ENCODE peak calls at places on chromosomes 13 and 19, in four cellular contexts. One of them, this sample, is unnamed.
A peak's percentile ranks its signal among the peaks of the same experiment; 100 is the strongest.

GRCh38 chr19:49749771-49750170 is 13.3 kb downstream of the TSKS start:
- DNase-seq in fibroblast of the aortic adventitia: no peak
- DNase-seq in thoracic aorta: no peak
- DNase-seq in choroid plexus epithelial cell: no peak
- DNase-seq in this sample: no peak

GRCh38 chr13:25165664-25166063 is 6.4 kb downstream of the AMER2 start:
- DNase-seq in fibroblast of the aortic adventitia: no peak
- DNase-seq in thoracic aorta: no peak
- DNase-seq in choroid plexus epithelial cell: no peak
- DNase-seq in this sample: no peak

GRCh38 chr19:55259540-55260210 is 858 bp upstream of the PPP6R1 start:
- DNase-seq in fibroblast of the aortic adventitia: no peak
- DNase-seq in thoracic aorta: no peak
- DNase-seq in choroid plexus epithelial cell: peak; percentile 14
- DNase-seq in this sample: no peak

GRCh38 chr19:48625891-48626327 is 6.6 kb downstream of the SPHK2 start:
- DNase-seq in fibroblast of the aortic adventitia: no peak
- DNase-seq in thoracic aorta: no peak
- DNase-seq in choroid plexus epithelial cell: no peak
- DNase-seq in this sample: no peak

GRCh38 chr19:57099199-57099661 is 20.6 kb upstream of the USP29 start:
- DNase-seq in fibroblast of the aortic adventitia: peak; percentile 7
- DNase-seq in thoracic aorta: no peak
- DNase-seq in choroid plexus epithelial cell: peak; percentile 50
- DNase-seq in this sample: peak; percentile 52

GRCh38 chr19:53594811-53595509 is 36.8 kb upstream of the DPRX start:
- DNase-seq in fibroblast of the aortic adventitia: no peak
- DNase-seq in thoracic aorta: no peak
- DNase-seq in choroid plexus epithelial cell: no peak
- DNase-seq in this sample: no peak

GRCh38 chr19:10000171-10000826 is 10.0 kb downstream of the COL5A3 start:
- DNase-seq in fibroblast of the aortic adventitia: peak; percentile 73
- DNase-seq in thoracic aorta: peak; percentile 40
- DNase-seq in choroid plexus epithelial cell: peak; percentile 73
- DNase-seq in this sample: peak; percentile 74

GRCh38 chr19:48950159-48950558 is 4.5 kb upstream of the BAX start:
- DNase-seq in fibroblast of the aortic adventitia: no peak
- DNase-seq in thoracic aorta: no peak
- DNase-seq in choroid plexus epithelial cell: no peak
- DNase-seq in this sample: no peak

GRCh38 chr19:42965204-42965603 is 28.2 kb upstream of the PSG7 start:
- DNase-seq in fibroblast of the aortic adventitia: peak; percentile 57
- DNase-seq in thoracic aorta: no peak
- DNase-seq in choroid plexus epithelial cell: peak; percentile 15
- DNase-seq in this sample: peak; percentile 30

GRCh38 chr13:94217370-94217769 is 262.1 kb downstream of the DCT start:
- DNase-seq in fibroblast of the aortic adventitia: no peak
- DNase-seq in thoracic aorta: no peak
- DNase-seq in choroid plexus epithelial cell: peak; percentile 34
- DNase-seq in this sample: no peak

GRCh38 chr19:40422428-40423226 is 3.2 kb downstream of the SERTAD1 start:
- DNase-seq in fibroblast of the aortic adventitia: peak; percentile 30
- DNase-seq in thoracic aorta: no peak
- DNase-seq in choroid plexus epithelial cell: no peak
- DNase-seq in this sample: no peak

GRCh38 chr19:3302755-3303154 is 63.6 kb upstream of the NFIC start:
- DNase-seq in fibroblast of the aortic adventitia: no peak
- DNase-seq in thoracic aorta: no peak
- DNase-seq in choroid plexus epithelial cell: no peak
- DNase-seq in this sample: no peak

GRCh38 chr19:1883784-1884183 is 1.5 kb downstream of the ABHD17A start:
- DNase-seq in fibroblast of the aortic adventitia: no peak
- DNase-seq in thoracic aorta: no peak
- DNase-seq in choroid plexus epithelial cell: no peak
- DNase-seq in this sample: no peak

GRCh38 chr13:110634558-110634957 is 19.2 kb downstream of the NAXD start:
- DNase-seq in fibroblast of the aortic adventitia: no peak
- DNase-seq in thoracic aorta: no peak
- DNase-seq in choroid plexus epithelial cell: peak; percentile 97
- DNase-seq in this sample: peak; percentile 48

GRCh38 chr19:35983177-35983576 is 11.8 kb upstream of the SDHAF1 start:
- DNase-seq in fibroblast of the aortic adventitia: no peak
- DNase-seq in thoracic aorta: no peak
- DNase-seq in choroid plexus epithelial cell: no peak
- DNase-seq in this sample: no peak
- H3K4me3 ChIP-seq in fibroblast of the aortic adventitia: no peak overlapping the region
- H3K4me3 ChIP-seq in thoracic aorta: no peak overlapping the region
- H3K4me3 ChIP-seq in choroid plexus epithelial cell: no peak overlapping the region
- H3K4me3 ChIP-seq in this sample: no peak overlapping the region

GRCh38 chr19:51439021-51439465 is 19.2 kb downstream of the SIGLEC8 start:
- DNase-seq in fibroblast of the aortic adventitia: no peak
- DNase-seq in thoracic aorta: no peak
- DNase-seq in choroid plexus epithelial cell: peak; percentile 8
- DNase-seq in this sample: peak; percentile 16
- TF ChIP-seq CTCF in fibroblast of the aortic adventitia: peak; percentile 38
- TF ChIP-seq CTCF in thoracic aorta: no peak
- TF ChIP-seq CTCF in choroid plexus epithelial cell: peak; percentile 43
- TF ChIP-seq CTCF in this sample: peak; percentile 41

GRCh38 chr19:8391274-8392016 is 1.3 kb downstream of the RAB11B start:
- DNase-seq in fibroblast of the aortic adventitia: no peak
- DNase-seq in thoracic aorta: no peak
- DNase-seq in choroid plexus epithelial cell: no peak
- DNase-seq in this sample: no peak
- H3K4me3 ChIP-seq in fibroblast of the aortic adventitia: peak overlapping the region; percentile 51
- H3K4me3 ChIP-seq in thoracic aorta: peak overlapping the region; percentile 91
- H3K4me3 ChIP-seq in choroid plexus epithelial cell: no peak overlapping the region
- H3K4me3 ChIP-seq in this sample: no peak overlapping the region

GRCh38 chr19:38801359-38802095 is 11.2 kb downstream of the LGALS4 start:
- DNase-seq in fibroblast of the aortic adventitia: no peak
- DNase-seq in thoracic aorta: no peak
- DNase-seq in choroid plexus epithelial cell: no peak
- DNase-seq in this sample: no peak
- TF ChIP-seq CTCF in fibroblast of the aortic adventitia: no peak
- TF ChIP-seq CTCF in thoracic aorta: no peak
- TF ChIP-seq CTCF in choroid plexus epithelial cell: no peak
- TF ChIP-seq CTCF in this sample: no peak

GRCh38 chr13:107392205-107392604 is 823.1 kb downstream of the LIG4 start:
- DNase-seq in fibroblast of the aortic adventitia: no peak
- DNase-seq in thoracic aorta: no peak
- DNase-seq in choroid plexus epithelial cell: no peak
- DNase-seq in this sample: no peak

GRCh38 chr13:107395927-107396757 is 819.2 kb downstream of the LIG4 start:
- DNase-seq in fibroblast of the aortic adventitia: no peak
- DNase-seq in thoracic aorta: no peak
- DNase-seq in choroid plexus epithelial cell: no peak
- DNase-seq in this sample: peak; percentile 15
- H3K4me3 ChIP-seq in fibroblast of the aortic adventitia: no peak overlapping the region
- H3K4me3 ChIP-seq in thoracic aorta: no peak overlapping the region
- H3K4me3 ChIP-seq in choroid plexus epithelial cell: no peak overlapping the region
- H3K4me3 ChIP-seq in this sample: no peak overlapping the region

GRCh38 chr19:38765214-38765613 is 8.1 kb downstream of the LGALS7 start:
- DNase-seq in fibroblast of the aortic adventitia: no peak
- DNase-seq in thoracic aorta: no peak
- DNase-seq in choroid plexus epithelial cell: no peak
- DNase-seq in this sample: no peak
- TF ChIP-seq CTCF in fibroblast of the aortic adventitia: no peak
- TF ChIP-seq CTCF in thoracic aorta: no peak
- TF ChIP-seq CTCF in choroid plexus epithelial cell: no peak
- TF ChIP-seq CTCF in this sample: no peak

DNA sequence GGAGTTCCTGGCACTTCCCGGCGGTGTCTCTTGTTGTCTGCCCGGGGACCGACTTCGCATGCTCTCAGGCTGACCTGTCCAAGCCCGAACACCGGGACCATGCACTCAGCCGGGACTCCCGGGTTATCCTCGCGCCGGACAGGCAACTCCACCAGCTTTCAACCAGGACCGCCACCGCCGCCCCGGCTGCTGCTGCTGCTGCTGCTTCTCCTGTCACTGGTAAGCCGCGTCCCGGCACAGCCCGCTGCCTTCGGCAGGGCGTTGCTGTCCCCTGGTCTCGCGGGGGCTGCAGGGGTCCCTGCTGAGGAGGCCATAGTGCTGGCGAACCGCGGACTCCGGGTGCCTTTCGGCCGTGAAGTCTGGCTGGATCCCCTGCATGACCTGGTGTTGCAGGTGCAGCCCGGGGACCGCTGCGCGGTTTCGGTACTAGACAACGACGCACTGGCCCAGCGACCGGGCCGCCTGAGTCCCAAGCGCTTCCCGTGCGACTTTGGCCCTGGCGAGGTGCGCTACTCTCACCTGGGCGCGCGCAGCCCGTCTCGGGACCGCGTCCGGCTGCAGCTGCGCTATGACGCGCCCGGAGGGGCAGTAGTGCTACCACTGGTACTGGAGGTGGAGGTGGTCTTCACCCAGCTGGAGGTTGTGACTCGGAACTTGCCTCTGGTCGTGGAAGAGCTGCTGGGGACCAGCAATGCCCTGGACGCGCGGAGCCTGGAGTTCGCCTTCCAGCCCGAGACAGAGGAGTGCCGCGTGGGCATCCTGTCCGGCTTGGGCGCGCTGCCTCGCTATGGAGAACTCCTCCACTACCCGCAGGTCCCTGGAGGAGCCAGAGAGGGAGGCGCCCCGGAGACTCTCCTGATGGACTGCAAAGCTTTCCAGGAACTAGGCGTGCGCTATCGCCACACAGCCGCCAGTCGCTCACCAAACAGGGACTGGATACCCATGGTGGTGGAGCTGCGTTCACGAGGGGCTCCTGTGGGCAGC is 661 bp downstream of the FREM2 start:
- DNase-seq in fibroblast of the aortic adventitia: no peak
- DNase-seq in thoracic aorta: no peak
- DNase-seq in choroid plexus epithelial cell: peak; percentile 13
- DNase-seq in this sample: no peak
- H3K4me3 ChIP-seq in fibroblast of the aortic adventitia: no peak overlapping the region
- H3K4me3 ChIP-seq in thoracic aorta: peak overlapping the region; percentile 60
- H3K4me3 ChIP-seq in choroid plexus epithelial cell: peak overlapping the region; percentile 38
- H3K4me3 ChIP-seq in this sample: peak overlapping the region; percentile 17

GRCh38 chr13:54185785-54186184 is 1157.2 kb downstream of the OLFM4 start:
- DNase-seq in fibroblast of the aortic adventitia: no peak
- DNase-seq in thoracic aorta: no peak
- DNase-seq in choroid plexus epithelial cell: no peak
- DNase-seq in this sample: no peak
- TF ChIP-seq CTCF in fibroblast of the aortic adventitia: no peak
- TF ChIP-seq CTCF in thoracic aorta: no peak
- TF ChIP-seq CTCF in choroid plexus epithelial cell: no peak
- TF ChIP-seq CTCF in this sample: no peak

GRCh38 chr13:114099918-114100445 is 32.4 kb downstream of the RASA3 start:
- DNase-seq in fibroblast of the aortic adventitia: peak; percentile 16
- DNase-seq in thoracic aorta: no peak
- DNase-seq in choroid plexus epithelial cell: peak; percentile 41
- DNase-seq in this sample: peak; percentile 78
- H3K4me3 ChIP-seq in fibroblast of the aortic adventitia: no peak overlapping the region
- H3K4me3 ChIP-seq in thoracic aorta: no peak overlapping the region
- H3K4me3 ChIP-seq in choroid plexus epithelial cell: no peak overlapping the region
- H3K4me3 ChIP-seq in this sample: no peak overlapping the region

DNA sequence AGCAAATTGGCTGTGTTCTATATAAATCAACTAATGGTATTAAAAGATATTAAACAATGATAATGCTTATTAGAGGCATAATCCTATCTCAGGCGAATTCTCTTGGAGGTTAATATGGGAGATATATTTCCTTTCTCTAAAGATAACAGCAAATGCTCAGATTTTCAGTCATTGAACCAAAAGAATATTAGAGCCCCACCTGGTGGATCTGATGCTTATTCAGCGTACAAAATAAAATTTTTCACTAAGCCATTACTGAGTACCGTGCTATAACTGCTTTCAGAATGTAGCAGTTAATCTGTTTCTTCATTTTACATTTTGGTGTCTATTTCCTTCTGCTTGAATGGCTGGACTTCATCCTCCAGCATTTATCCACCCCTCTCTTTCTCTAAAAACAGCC is 143.3 kb upstream of the IPO5 start:
- DNase-seq in fibroblast of the aortic adventitia: peak; percentile 34
- DNase-seq in thoracic aorta: no peak
- DNase-seq in choroid plexus epithelial cell: peak; percentile 59
- DNase-seq in this sample: peak; percentile 13
- TF ChIP-seq CTCF in fibroblast of the aortic adventitia: peak; percentile 45
- TF ChIP-seq CTCF in thoracic aorta: peak; percentile 39
- TF ChIP-seq CTCF in choroid plexus epithelial cell: peak; percentile 67
- TF ChIP-seq CTCF in this sample: peak; percentile 52